ENCODE peak calls at places on chromosome 4, in six cellular contexts. F is BJ, S is NCI-H69, V is H9, O is NCI-H2029 treated with DMSO at 0.1 percent for 48 hours, A is GM13977. T is an unnamed sample.

GRCh38 chr4:189185810-189186432 is 754.8 kb upstream of the FRG1 start:
- DNase-seq in F (no peak), S (peak), V (peak), O (no peak), A (no peak), T (no peak)

GRCh38 chr4:138347561-138347960 is 105.4 kb upstream of the SLC7A11 start:
- DNase-seq in F (no peak), S (peak), V (no peak), O (no peak), A (no peak), T (no peak)

GRCh38 chr4:180960758-180961401 is 1282.3 kb upstream of the TENM3 start:
- DNase-seq in F (no peak), S (peak), V (no peak), O (no peak), A (no peak), T (no peak)

GRCh38 chr4:53654300-53654758 is 63.0 kb upstream of the LNX1 start:
- DNase-seq in F (no peak), S (peak), V (no peak), O (no peak), A (peak), T (no peak)

GRCh38 chr4:124060261-124060918 is 652.1 kb downstream of the ANKRD50 start:
- DNase-seq in F (peak), S (no peak), V (no peak), O (peak), A (no peak), T (no peak)

GRCh38 chr4:128386761-128387599 is 99.4 kb upstream of the PGRMC2 start:
- DNase-seq in F (peak), S (peak), V (no peak), O (peak), A (no peak), T (peak)

GRCh38 chr4:112029642-112030235 is 115.5 kb upstream of the FAM241A start:
- DNase-seq in F (no peak), S (peak), V (no peak), O (no peak), A (no peak), T (no peak)

GRCh38 chr4:120694973-120695372 is 227.6 kb downstream of the PRDM5 start:
- DNase-seq in F (no peak), S (peak), V (no peak), O (no peak), A (no peak), T (no peak)

GRCh38 chr4:74770511-74770910 is 23.8 kb downstream of the BTC start:
- DNase-seq in F (no peak), S (no peak), V (no peak), O (no peak), A (no peak), T (no peak)

GRCh38 chr4:67087897-67088296 is 457.4 kb downstream of the CENPC start:
- DNase-seq in F (no peak), S (peak), V (peak), O (peak), A (peak), T (peak)

GRCh38 chr4:90209922-90210321 is 82.7 kb downstream of the CCSER1 start:
- DNase-seq in F (no peak), S (peak), V (no peak), O (peak), A (no peak), T (no peak)

GRCh38 chr4:153084249-153084648 is 120.0 kb upstream of the TRIM2 start:
- DNase-seq in F (no peak), S (no peak), V (no peak), O (no peak), A (no peak), T (no peak)

GRCh38 chr4:156946508-156947197 is 24.9 kb downstream of the PDGFC start:
- DNase-seq in F (peak), S (peak), V (no peak), O (no peak), A (no peak), T (no peak)

GRCh38 chr4:56958111-56958517 is 19.3 kb downstream of the NOA1 start:
- DNase-seq in F (peak), S (peak), V (no peak), O (no peak), A (no peak), T (peak)

GRCh38 chr4:173218411-173219125 is 50.0 kb downstream of the GALNT7 start:
- DNase-seq in F (peak), S (peak), V (no peak), O (no peak), A (no peak), T (no peak)

GRCh38 chr4:166143227-166143626 is 270.2 kb downstream of the TLL1 start:
- DNase-seq in F (peak), S (no peak), V (no peak), O (no peak), A (no peak), T (no peak)

GRCh38 chr4:141131738-141132688 is 1.3 kb downstream of the RNF150 start:
- DNase-seq in F (no peak), S (peak), V (peak), O (no peak), A (no peak), T (peak)

GRCh38 chr4:140049024-140049923 is 104.7 kb downstream of the MAML3 start:
- DNase-seq in F (peak), S (peak), V (peak), O (peak), A (peak), T (no peak)

GRCh38 chr4:170138580-170139194 is 48.9 kb upstream of the AADAT start:
- DNase-seq in F (peak), S (peak), V (peak), O (peak), A (peak), T (no peak)

GRCh38 chr4:168550071-168550766 is 53.4 kb downstream of the PALLD start:
- DNase-seq in F (no peak), S (peak), V (no peak), O (no peak), A (no peak), T (no peak)

GRCh38 chr4:147285751-147286150 is 195.1 kb upstream of the EDNRA start:
- DNase-seq in F (no peak), S (no peak), V (no peak), O (no peak), A (no peak), T (no peak)

GRCh38 chr4:7303561-7303960 is 111.2 kb downstream of the SORCS2 start:
- DNase-seq in F (no peak), S (no peak), V (no peak), O (no peak), A (no peak), T (no peak)

GRCh38 chr4:37889849-37890500 is 909 bp upstream of the TBC1D1 start:
- DNase-seq in F (no peak), S (peak), V (peak), O (no peak), A (no peak), T (no peak)

GRCh38 chr4:13860126-13860525 is 232.6 kb upstream of the BOD1L1 start:
- DNase-seq in F (no peak), S (no peak), V (no peak), O (no peak), A (no peak), T (no peak)

GRCh38 chr4:104743141-104743748 is 248.6 kb upstream of the CXXC4 start:
- DNase-seq in F (no peak), S (no peak), V (no peak), O (no peak), A (peak), T (no peak)

GRCh38 chr4:171812377-171813194 is 618 bp upstream of the GALNTL6 start:
- DNase-seq in F (no peak), S (peak), V (peak), O (no peak), A (no peak), T (no peak)

GRCh38 chr4:111011458-111011857 is 388.6 kb upstream of the PITX2 start:
- DNase-seq in F (no peak), S (peak), V (peak), O (no peak), A (no peak), T (no peak)

GRCh38 chr4:3683744-3684421 is 82.3 kb upstream of the ADRA2C start:
- DNase-seq in F (no peak), S (no peak), V (peak), O (no peak), A (no peak), T (peak)

GRCh38 chr4:114495471-114495928 is 103.1 kb upstream of the UGT8 start:
- DNase-seq in F (no peak), S (peak), V (peak), O (no peak), A (no peak), T (no peak)

GRCh38 chr4:7506119-7506518 is 71.4 kb upstream of the PSAPL1 start:
- DNase-seq in F (no peak), S (peak), V (no peak), O (no peak), A (no peak), T (no peak)

GRCh38 chr4:7929530-7929951 is 10.1 kb downstream of the AFAP1 start:
- DNase-seq in F (no peak), S (peak), V (peak), O (peak), A (no peak), T (peak)

GRCh38 chr4:169412046-169412445 is 141.3 kb upstream of the SH3RF1 start:
- DNase-seq in F (no peak), S (no peak), V (no peak), O (no peak), A (no peak), T (no peak)

GRCh38 chr4:26576171-26576829 is 7.6 kb upstream of the TBC1D19 start:
- DNase-seq in F (no peak), S (no peak), V (no peak), O (no peak), A (no peak), T (no peak)

T was measured in suprapubic skin.